ENCODE peak calls at places on chromosomes 11 and 22, in six cellular contexts. One of them, this sample, is unnamed. For H4K20me1, the result is how much of the 10 kb centered on the place peaks cover.

GRCh38 chr22:48872271-48873260 is 955.1 kb downstream of the BRD1 start:
- DNase-seq in PC-3: no peak
- DNase-seq in GM23248: no peak
- DNase-seq in endothelial cell of umbilical vein: no peak
- DNase-seq in OCI-LY7: no peak
- DNase-seq in PC-9: no peak
- DNase-seq in this sample: no peak

GRCh38 chr11:115244758-115245157 is 259.5 kb downstream of the CADM1 start:
- DNase-seq in endothelial cell of umbilical vein: no peak
- DNase-seq in PC-9: no peak
- DNase-seq in PC-3: no peak
- DNase-seq in GM23248: no peak
- DNase-seq in OCI-LY7: no peak
- DNase-seq in this sample: peak

GRCh38 chr11:120746395-120746794 is 234.8 kb downstream of the GRIK4 start:
- DNase-seq in OCI-LY7: no peak
- DNase-seq in endothelial cell of umbilical vein: no peak
- DNase-seq in PC-3: no peak
- DNase-seq in GM23248: no peak
- DNase-seq in PC-9: no peak
- DNase-seq in this sample: no peak

GRCh38 chr11:132960679-132961078 is 571.6 kb downstream of the OPCML start:
- DNase-seq in PC-3: no peak
- DNase-seq in endothelial cell of umbilical vein: no peak
- DNase-seq in GM23248: no peak
- DNase-seq in OCI-LY7: no peak
- DNase-seq in PC-9: no peak
- DNase-seq in this sample: no peak

GRCh38 chr11:117005758-117006157 is 92.5 kb downstream of the SIK3 start:
- DNase-seq in GM23248: no peak
- DNase-seq in PC-9: no peak
- DNase-seq in endothelial cell of umbilical vein: no peak
- DNase-seq in OCI-LY7: no peak
- DNase-seq in PC-3: no peak
- DNase-seq in this sample: no peak

GRCh38 chr11:112318193-112318592 is 57.5 kb upstream of the PLET1 start:
- DNase-seq in OCI-LY7: no peak
- DNase-seq in endothelial cell of umbilical vein: peak
- DNase-seq in GM23248: peak
- DNase-seq in PC-9: peak
- DNase-seq in PC-3: peak
- DNase-seq in this sample: peak

GRCh38 chr11:112355726-112356125 is 95.1 kb upstream of the PLET1 start:
- DNase-seq in PC-3: peak
- DNase-seq in endothelial cell of umbilical vein: no peak
- DNase-seq in GM23248: peak
- DNase-seq in PC-9: peak
- DNase-seq in OCI-LY7: no peak
- DNase-seq in this sample: peak

GRCh38 chr11:20397281-20397680 is 9.8 kb downstream of the PRMT3 start:
- DNase-seq in GM23248: peak
- DNase-seq in PC-9: no peak
- DNase-seq in PC-3: peak
- DNase-seq in OCI-LY7: peak
- DNase-seq in endothelial cell of umbilical vein: peak
- DNase-seq in this sample: peak

GRCh38 chr11:102946237-102946636 is 9.3 kb downstream of the MMP13 start:
- DNase-seq in PC-3: peak
- DNase-seq in OCI-LY7: no peak
- DNase-seq in PC-9: no peak
- DNase-seq in endothelial cell of umbilical vein: no peak
- DNase-seq in GM23248: no peak
- DNase-seq in this sample: no peak

GRCh38 chr22:20956258-20957117 is 10.6 kb upstream of the AIFM3 start:
- DNase-seq in GM23248: peak
- DNase-seq in OCI-LY7: no peak
- DNase-seq in PC-9: peak
- DNase-seq in PC-3: peak
- DNase-seq in endothelial cell of umbilical vein: no peak
- DNase-seq in this sample: peak

GRCh38 chr11:73358071-73358470 is 18.1 kb upstream of the RELT start:
- DNase-seq in GM23248: peak
- DNase-seq in PC-9: no peak
- DNase-seq in PC-3: no peak
- DNase-seq in endothelial cell of umbilical vein: no peak
- DNase-seq in OCI-LY7: no peak
- DNase-seq in this sample: peak

GRCh38 chr11:74672956-74673895 is 58.0 kb downstream of the CHRDL2 start:
- DNase-seq in OCI-LY7: no peak
- DNase-seq in PC-9: peak
- DNase-seq in GM23248: peak
- DNase-seq in PC-3: peak
- DNase-seq in endothelial cell of umbilical vein: peak
- DNase-seq in this sample: peak
- H3K27ac ChIP-seq in OCI-LY7: no peak
- H3K27ac ChIP-seq in PC-9: peak
- H3K27ac ChIP-seq in GM23248: peak
- H3K27ac ChIP-seq in PC-3: peak
- H3K27ac ChIP-seq in endothelial cell of umbilical vein: no peak
- H3K27ac ChIP-seq in this sample: peak

GRCh38 chr22:46779651-46780050 is 17.2 kb downstream of the TBC1D22A start:
- DNase-seq in PC-9: peak
- DNase-seq in endothelial cell of umbilical vein: no peak
- DNase-seq in OCI-LY7: no peak
- DNase-seq in GM23248: no peak
- DNase-seq in PC-3: no peak
- DNase-seq in this sample: no peak
- H4K20me1 ChIP-seq in PC-9: half or more
- H4K20me1 ChIP-seq in endothelial cell of umbilical vein: under half
- H4K20me1 ChIP-seq in OCI-LY7: under half
- H4K20me1 ChIP-seq in GM23248: under half
- H4K20me1 ChIP-seq in PC-3: under half
- H4K20me1 ChIP-seq in this sample: half or more

GRCh38 chr11:4551346-4551979 is 6.5 kb downstream of the OR52M1 start:
- DNase-seq in endothelial cell of umbilical vein: peak
- DNase-seq in PC-9: no peak
- DNase-seq in OCI-LY7: no peak
- DNase-seq in GM23248: peak
- DNase-seq in PC-3: peak
- DNase-seq in this sample: peak
- H3K27ac ChIP-seq in endothelial cell of umbilical vein: no peak
- H3K27ac ChIP-seq in PC-9: no peak
- H3K27ac ChIP-seq in OCI-LY7: no peak
- H3K27ac ChIP-seq in GM23248: no peak
- H3K27ac ChIP-seq in PC-3: no peak
- H3K27ac ChIP-seq in this sample: no peak

GRCh38 chr11:45159781-45160365 is 13.4 kb downstream of the PRDM11 start:
- DNase-seq in GM23248: no peak
- DNase-seq in OCI-LY7: no peak
- DNase-seq in PC-3: no peak
- DNase-seq in endothelial cell of umbilical vein: no peak
- DNase-seq in PC-9: no peak
- DNase-seq in this sample: no peak
- H4K20me1 ChIP-seq in GM23248: under half
- H4K20me1 ChIP-seq in OCI-LY7: under half
- H4K20me1 ChIP-seq in PC-3: under half
- H4K20me1 ChIP-seq in endothelial cell of umbilical vein: under half
- H4K20me1 ChIP-seq in PC-9: under half
- H4K20me1 ChIP-seq in this sample: under half